ENCODE peak calls at places on chromosome 10, in six cellular contexts. D is cardiac fibroblast; H is CD8-positive, alpha-beta T cell; S is NCI-H526 treated with DMSO at 0.1 percent for 48 hours; U is activated naive CD8-positive, alpha-beta T cell treated with anti-CD3 and anti-CD28 coated beads, Interleukin-2, amount 10 ng/mL, durations not matched to agents 7 days and 5 days; X is activated T-helper 2 cell treated with anti-CD3 and anti-CD28 coated beads, Interferon-gamma antibody, Interleukin-2, Interleukin-4, amounts not matched to agents 10 μg/mL and 5 μg/mL and 100 μg/mL, durations not matched to agents 14 hours and 24 hours and 36 hours. C is an unnamed sample.

GRCh38 chr10:84845628-84846261 is 517.4 kb downstream of the CCSER2 start:
- DNase-seq in X (no peak), H (no peak), U (no peak), S (peak; percentile 2), D (no peak), C (no peak)

GRCh38 chr10:4270116-4270515 is 485.1 kb upstream of the KLF6 start:
- DNase-seq in X (no peak), U (no peak), S (no peak), D (peak; percentile 88), H (no peak), C (peak; percentile 86)

GRCh38 chr10:77328272-77328816 is 309.3 kb downstream of the KCNMA1 start:
- DNase-seq in H (peak; percentile 29), X (no peak), U (peak; percentile 34), D (peak; percentile 47), S (no peak), C (no peak)

GRCh38 chr10:57788117-57788516 is 479.6 kb downstream of the IPMK start:
- DNase-seq in S (no peak), U (no peak), H (no peak), X (no peak), D (no peak), C (no peak)

GRCh38 chr10:119253433-119254174 is 46.2 kb downstream of the GRK5 start:
- DNase-seq in X (no peak), H (no peak), S (no peak), U (no peak), D (peak; percentile 95), C (peak; percentile 92)

GRCh38 chr10:33494000-33494399 is 159.5 kb upstream of the NRP1 start:
- DNase-seq in H (no peak), D (no peak), X (no peak), S (no peak), U (no peak), C (no peak)

GRCh38 chr10:943334-944033 is 12.0 kb upstream of the LARP4B start:
- DNase-seq in U (no peak), D (no peak), X (no peak), S (no peak), H (no peak), C (no peak)

GRCh38 chr10:70592746-70593512 is 9.6 kb downstream of the PRF1 start:
- DNase-seq in S (no peak), U (no peak), X (no peak), D (no peak), H (no peak), C (no peak)